ENCODE peak calls at places on chromosome 12, in seven cellular contexts. U is MCF 10A, Z is ascending aorta, F is GM13977, A is GM10248, O is A549, L is retinal pigment epithelial cell. N is an unnamed sample.

GRCh38 chr12:81000831-81001230 is 63.1 kb upstream of the LIN7A start:
- DNase-seq in Z (no peak), L (no peak), U (no peak), A (no peak), F (no peak), O (no peak), N (no peak)

GRCh38 chr12:132162508-132163031 is 18.3 kb downstream of the NOC4L start:
- DNase-seq in F (no peak), L (no peak), A (no peak), O (no peak), U (peak), Z (no peak), N (no peak)

GRCh38 chr12:99054601-99055128 is 409.6 kb downstream of the APAF1 start:
- DNase-seq in L (no peak), O (no peak), A (no peak), Z (no peak), F (no peak), U (peak), N (no peak)

GRCh38 chr12:121576851-121577391 is 3.9 kb downstream of the KDM2B start:
- DNase-seq in U (no peak), L (no peak), Z (no peak), F (peak), A (peak), O (peak), N (peak)

GRCh38 chr12:106634206-106634605 is 51.4 kb downstream of the RFX4 start:
- DNase-seq in L (no peak), F (no peak), U (no peak), O (no peak), A (no peak), Z (no peak), N (no peak)

GRCh38 chr12:12922191-12922616 is 29.8 kb downstream of the GPRC5D start:
- DNase-seq in L (peak), O (peak), F (no peak), A (no peak), U (no peak), Z (peak), N (no peak)

GRCh38 chr12:47033081-47033480 is 46.3 kb upstream of the PCED1B start:
- DNase-seq in A (no peak), F (no peak), U (peak), O (peak), Z (peak), L (no peak), N (no peak)

GRCh38 chr12:32868885-32869284 is 27.7 kb downstream of the PKP2 start:
- DNase-seq in A (no peak), L (no peak), Z (no peak), F (no peak), O (no peak), U (no peak), N (no peak)

GRCh38 chr12:122187466-122187865 is 4.5 kb downstream of the LRRC43 start:
- DNase-seq in U (no peak), O (no peak), F (no peak), Z (no peak), L (no peak), A (no peak), N (no peak)

GRCh38 chr12:19994970-19995369 is 373.4 kb upstream of the PDE3A start:
- DNase-seq in F (no peak), O (no peak), U (no peak), A (no peak), Z (no peak), L (no peak), N (no peak)
- TF ChIP-seq CTCF in F (no peak), O (peak), U (peak), A (no peak), Z (peak), L (peak), N (no peak)

GRCh38 chr12:4648099-4648498 is 752 bp downstream of the AKAP3 start:
- DNase-seq in O (no peak), A (no peak), F (no peak), Z (no peak), U (no peak), L (no peak), N (peak)

GRCh38 chr12:4648499-4649357 is at the start of the genes AKAP3 and NDUFA9:
- DNase-seq in O (peak), A (peak), F (peak), Z (peak), L (peak), U (peak), N (peak)

GRCh38 chr12:4649358-4649661 is 396 bp downstream of the NDUFA9 start:
- DNase-seq in U (no peak), Z (no peak), F (no peak), O (no peak), A (no peak), L (no peak), N (no peak)

GRCh38 chr12:4653257-4653656 is 4.3 kb downstream of the NDUFA9 start:
- DNase-seq in F (no peak), Z (no peak), L (no peak), U (no peak), O (no peak), A (no peak), N (no peak)
- TF ChIP-seq CTCF in F (no peak), Z (no peak), L (peak), U (no peak), O (no peak), A (no peak), N (no peak)

DNA sequence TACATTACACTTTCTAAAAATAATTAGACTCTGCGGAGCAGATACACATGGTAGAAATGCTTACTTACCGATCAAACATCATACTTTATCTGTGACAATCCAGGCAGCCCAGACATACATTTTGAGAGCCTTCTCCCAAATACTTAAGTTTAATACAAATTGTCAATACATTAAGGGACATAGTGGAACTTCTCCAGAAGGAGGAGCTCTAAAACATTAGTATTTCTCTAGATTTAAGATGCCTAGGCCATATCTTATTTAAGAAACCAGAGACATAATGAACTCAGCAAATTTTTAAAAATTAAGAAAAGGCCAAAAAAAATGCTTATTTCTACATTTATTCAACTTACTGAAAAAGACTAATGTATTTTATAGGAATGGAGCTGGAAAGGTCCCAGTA is 16.1 kb downstream of the ACSM4 start:
- DNase-seq in L (no peak), Z (no peak), O (no peak), U (no peak), A (no peak), F (no peak), N (no peak)
- TF ChIP-seq CTCF in L (no peak), Z (no peak), O (no peak), U (no peak), A (no peak), F (no peak), N (no peak)

DNA sequence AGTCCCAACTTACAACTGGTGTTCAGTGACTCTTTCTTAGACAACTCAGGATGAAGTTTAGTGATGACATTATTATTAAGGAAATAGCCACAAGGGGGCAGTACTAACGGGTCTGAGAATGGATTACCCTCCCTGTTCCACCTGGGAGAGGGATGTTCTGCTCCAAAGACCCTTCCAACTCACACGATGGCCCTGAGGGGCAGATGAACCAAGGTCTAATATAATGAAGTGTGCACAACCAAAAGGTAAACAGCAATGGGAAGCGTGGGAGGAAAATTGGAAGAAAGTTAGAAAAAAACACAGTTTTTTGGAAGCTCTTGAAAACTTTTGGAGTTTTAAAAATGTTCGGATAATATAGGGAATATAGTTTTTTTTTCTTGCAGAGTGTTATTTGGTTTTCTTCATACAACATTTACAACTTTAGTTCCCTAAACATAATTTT is 24.0 kb downstream of the FGF6 start:
- DNase-seq in O (peak), A (peak), Z (no peak), F (peak), U (peak), L (no peak), N (peak)
- TF ChIP-seq CTCF in O (peak), A (peak), Z (peak), F (peak), U (peak), L (peak), N (peak)

DNA sequence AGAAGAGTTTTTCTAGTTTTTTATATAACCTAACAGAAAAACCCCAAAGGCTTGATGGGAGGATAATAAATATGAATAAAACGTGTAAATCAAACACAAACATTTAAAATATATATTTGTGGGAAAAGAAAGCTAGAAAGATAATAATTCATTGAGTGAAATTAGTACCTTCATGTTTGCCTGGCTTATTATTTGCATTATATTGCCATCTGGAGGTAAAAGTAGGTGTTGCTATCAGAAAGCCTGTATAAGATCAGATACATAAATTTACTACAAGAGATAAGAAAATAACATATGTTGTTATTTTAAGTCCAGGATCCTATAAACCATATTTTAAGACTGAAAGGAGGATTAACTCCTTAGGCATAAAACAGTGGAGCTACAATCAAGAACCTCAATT is 77.7 kb downstream of the NTS start:
- DNase-seq in A (no peak), Z (no peak), L (no peak), O (peak), F (no peak), U (peak), N (peak)
- TF ChIP-seq CTCF in A (peak), Z (peak), L (peak), O (peak), F (peak), U (peak), N (peak)

GRCh38 chr12:53701518-53702264 is 25.6 kb downstream of the CALCOCO1 start:
- DNase-seq in O (peak), F (peak), U (peak), Z (peak), A (peak), L (no peak), N (peak)

GRCh38 chr12:53703746-53704145 is 23.5 kb downstream of the CALCOCO1 start:
- DNase-seq in A (no peak), U (no peak), Z (no peak), L (no peak), O (no peak), F (no peak), N (no peak)

GRCh38 chr12:53698948-53699672 is 23.2 kb upstream of the ATP5MC2 start:
- DNase-seq in Z (no peak), U (no peak), F (no peak), L (no peak), O (no peak), A (peak), N (no peak)

GRCh38 chr12:53699673-53700015 is 23.8 kb upstream of the ATP5MC2 start:
- DNase-seq in U (no peak), A (no peak), O (no peak), F (no peak), L (no peak), Z (no peak), N (no peak)

DNA sequence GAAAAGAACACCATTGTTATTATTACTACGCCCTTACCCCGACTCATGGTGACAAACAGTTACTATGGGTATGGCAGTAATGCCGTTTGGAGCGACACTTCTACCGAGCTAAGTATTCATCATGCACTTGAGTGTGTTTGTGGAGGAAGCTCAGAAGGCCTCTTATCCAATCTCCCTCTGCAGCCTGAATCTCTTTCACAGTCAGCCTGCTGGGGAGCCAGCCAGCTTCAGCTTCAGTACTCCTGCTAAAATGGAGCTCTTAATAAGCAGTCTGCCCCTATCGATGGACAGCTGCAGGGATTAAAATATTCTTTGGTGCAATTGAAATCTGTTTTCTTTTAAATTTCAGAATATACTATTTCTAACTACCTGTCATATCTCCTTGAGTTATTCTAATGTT is 24.7 kb upstream of the ATP5MC2 start:
- DNase-seq in Z (no peak), L (no peak), U (no peak), A (no peak), F (no peak), O (no peak), N (no peak)
- TF ChIP-seq CTCF in Z (no peak), L (no peak), U (no peak), A (no peak), F (no peak), O (no peak), N (no peak)

DNA sequence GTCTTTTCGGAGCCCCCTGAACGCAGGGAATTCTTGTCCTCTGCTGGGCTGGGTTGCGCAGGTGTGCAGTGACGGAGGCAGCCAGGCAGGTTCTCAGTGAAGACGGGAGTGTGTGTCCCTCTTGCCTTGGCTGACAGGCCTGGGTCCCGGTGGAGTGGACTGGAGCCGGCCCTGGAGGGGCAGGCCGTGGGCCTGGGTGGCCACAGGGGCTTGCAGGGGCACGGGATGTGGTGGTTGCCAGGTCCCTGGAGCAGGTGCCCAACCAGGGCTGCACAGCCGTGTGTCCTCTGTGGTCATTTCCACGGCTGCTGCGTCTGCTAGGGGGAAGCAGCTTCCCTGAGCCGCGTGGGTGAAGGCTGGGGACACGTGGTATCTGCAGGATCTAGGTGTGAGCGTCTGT is 79.8 kb downstream of the ADGRD1 start:
- DNase-seq in O (no peak), L (no peak), Z (no peak), F (no peak), A (no peak), U (no peak), N (no peak)
- TF ChIP-seq CTCF in O (no peak), L (no peak), Z (no peak), F (no peak), A (no peak), U (no peak), N (no peak)

DNA sequence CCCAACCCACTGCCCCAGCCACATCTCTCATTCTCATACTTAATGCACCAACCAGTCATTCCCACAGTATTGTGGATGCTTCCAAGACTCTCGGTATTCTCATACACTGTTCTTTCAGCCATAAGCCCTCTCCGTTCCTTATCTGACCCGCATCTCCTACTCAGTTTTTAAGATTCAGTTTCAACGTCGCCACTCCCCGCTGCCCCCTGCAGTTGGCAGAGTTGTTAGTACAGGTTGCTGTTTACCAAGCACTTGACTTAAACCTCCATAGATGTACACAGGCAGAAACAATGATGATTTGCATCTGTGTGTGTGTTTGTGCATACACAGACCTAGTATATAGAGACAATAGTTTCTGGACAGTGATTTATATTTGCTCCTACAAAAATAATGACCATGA is 40.2 kb downstream of the PAH start:
- DNase-seq in F (no peak), A (no peak), L (no peak), U (no peak), O (peak), Z (no peak), N (no peak)
- TF ChIP-seq CTCF in F (peak), A (no peak), L (peak), U (no peak), O (no peak), Z (no peak), N (no peak)

GRCh38 chr12:39541471-39541870 is 78.1 kb downstream of the ABCD2 start:
- DNase-seq in F (no peak), A (no peak), L (peak), O (no peak), U (no peak), Z (no peak), N (no peak)
- TF ChIP-seq CTCF in F (no peak), A (no peak), L (no peak), O (no peak), U (no peak), Z (no peak), N (no peak)